ENCODE peak calls at places on chromosomes 6 and 20, in four cellular contexts. W is endothelial cell; G is AG04449; S is central memory CD4-positive, alpha-beta T cell. X is an unnamed sample.

GRCh38 chr20:16475225-16475624 is 98.0 kb downstream of the KIF16B start:
- DNase-seq in W (no peak), G (no peak), S (no peak), X (no peak)

GRCh38 chr6:71127374-71127773 is 161.2 kb upstream of the OGFRL1 start:
- DNase-seq in W (no peak), G (no peak), S (no peak), X (no peak)

GRCh38 chr20:1430004-1430451 is 36.6 kb downstream of the NSFL1C start:
- DNase-seq in W (no peak), G (peak), S (no peak), X (no peak)

GRCh38 chr6:73131706-73132105 is 93.6 kb downstream of the KHDC1L start:
- DNase-seq in W (no peak), G (no peak), S (no peak), X (no peak)

GRCh38 chr20:36792422-36792821 is 18.9 kb upstream of the DSN1 start:
- DNase-seq in W (peak), G (no peak), S (no peak), X (no peak)

GRCh38 chr6:138103876-138104275 is 3.3 kb downstream of the PERP start:
- DNase-seq in W (no peak), G (no peak), S (no peak), X (no peak)

GRCh38 chr6:158808918-158809678 is 10.1 kb downstream of the EZR start:
- DNase-seq in W (no peak), G (no peak), S (peak), X (no peak)

GRCh38 chr20:62141043-62141396 is 2.2 kb downstream of the PSMA7 start:
- DNase-seq in W (no peak), G (no peak), S (no peak), X (no peak)

GRCh38 chr6:142631517-142632385 is 313.2 kb downstream of the HIVEP2 start:
- DNase-seq in W (no peak), G (no peak), S (no peak), X (no peak)

GRCh38 chr20:46219920-46220319 is 88.4 kb downstream of the CDH22 start:
- DNase-seq in W (no peak), G (no peak), S (no peak), X (no peak)

GRCh38 chr6:48916523-48917050 is 546.5 kb downstream of the MMUT start:
- DNase-seq in W (no peak), G (no peak), S (no peak), X (no peak)

GRCh38 chr20:25584905-25585704 is at the start of gene NINL:
- DNase-seq in W (peak), G (no peak), S (peak), X (peak)

GRCh38 chr6:4287811-4288244 is 152.5 kb upstream of the ECI2 start:
- DNase-seq in W (no peak), G (no peak), S (no peak), X (no peak)

GRCh38 chr6:1336246-1336843 is 24.4 kb downstream of the FOXQ1 start:
- DNase-seq in W (peak), G (no peak), S (no peak), X (no peak)

GRCh38 chr6:551405-551804 is 105.5 kb downstream of the HUS1B start:
- DNase-seq in W (no peak), G (no peak), S (no peak), X (no peak)

GRCh38 chr20:50399003-50399916 is 110.9 kb upstream of the PTPN1 start:
- DNase-seq in W (no peak), G (no peak), S (no peak), X (no peak)

GRCh38 chr6:138309695-138310094 is 68.0 kb upstream of the SMIM28 start:
- DNase-seq in W (no peak), G (no peak), S (no peak), X (no peak)

GRCh38 chr6:34083227-34083889 is 62.5 kb downstream of the GRM4 start:
- DNase-seq in W (no peak), G (no peak), S (no peak), X (no peak)

GRCh38 chr20:25076731-25077609 is 5.0 kb downstream of the VSX1 start:
- DNase-seq in W (no peak), G (no peak), S (no peak), X (no peak)

GRCh38 chr20:5919634-5920544 is 30.4 kb downstream of the TRMT6 start:
- DNase-seq in W (no peak), G (no peak), S (no peak), X (no peak)

GRCh38 chr6:92810913-92811312 is 608.4 kb downstream of the EPHA7 start:
- DNase-seq in W (peak), G (no peak), S (no peak), X (peak)

GRCh38 chr6:33622456-33623431 is 1.6 kb downstream of the ITPR3 start:
- DNase-seq in W (no peak), G (no peak), S (no peak), X (no peak)

GRCh38 chr6:135871296-135871695 is 19.8 kb downstream of the PDE7B start:
- DNase-seq in W (no peak), G (peak), S (no peak), X (no peak)